ENCODE peak calls at places on chromosomes 6 and 20, in four cellular contexts. U is A549, B is HepG2, Q is GM12878. K is an unnamed sample.
A peak's percentile ranks its signal among the peaks of the same experiment; 100 is the strongest.

GRCh38 chr20:1478566-1478965 is 11.9 kb upstream of the NSFL1C start:
- DNase-seq in U (peak; percentile 75), B (no peak), Q (no peak), K (no peak)

GRCh38 chr20:32968833-32969241 is 35.4 kb downstream of the SUN5 start:
- DNase-seq in U (no peak), B (no peak), Q (no peak), K (no peak)

GRCh38 chr6:155641603-155642002 is 186.0 kb upstream of the NOX3 start:
- DNase-seq in U (no peak), B (no peak), Q (no peak), K (no peak)

GRCh38 chr6:30091577-30092381 is 16.2 kb upstream of the RNF39 start:
- DNase-seq in U (no peak), B (peak; percentile 30), Q (no peak), K (no peak)

GRCh38 chr6:160991411-160992322 is at the start of gene MAP3K4:
- DNase-seq in U (peak; percentile 53), B (peak; percentile 62), Q (no peak), K (peak; percentile 90)

GRCh38 chr6:26199057-26199772 is 112.0 kb downstream of the HFE start:
- DNase-seq in U (no peak), B (peak; percentile 97), Q (peak; percentile 99), K (peak; percentile 77)

GRCh38 chr6:33192105-33192646 is at the start of gene COL11A2:
- DNase-seq in U (no peak), B (no peak), Q (no peak), K (peak; percentile 73)

GRCh38 chr6:2818593-2818992 is 23.1 kb downstream of the SERPINB1 start:
- DNase-seq in U (no peak), B (no peak), Q (no peak), K (no peak)

DNA sequence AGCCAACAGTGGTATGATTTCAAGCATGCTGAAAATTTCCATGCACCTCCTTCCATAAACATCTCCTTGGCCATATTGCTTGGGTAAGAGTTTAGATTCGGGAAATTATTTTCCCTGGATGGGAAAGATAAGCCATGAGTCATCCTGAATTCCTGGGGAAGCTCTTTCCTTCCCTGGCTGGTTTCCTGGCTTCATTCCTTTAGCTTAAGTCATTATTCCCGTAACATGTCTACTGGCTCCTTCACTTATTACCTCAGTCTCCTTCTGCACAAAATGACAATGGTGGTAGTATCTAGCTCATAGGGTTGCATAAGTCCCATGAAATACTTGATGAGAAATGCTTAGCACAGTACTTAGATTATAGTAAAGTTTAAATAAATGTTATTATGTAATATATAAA is 27.6 kb downstream of the TINAG start:
- DNase-seq in U (peak; percentile 31), B (peak; percentile 1), Q (no peak), K (peak; percentile 0)
- TF ChIP-seq PBX3 in U (no peak), B (no peak), Q (no peak), K (peak; percentile 78)

DNA sequence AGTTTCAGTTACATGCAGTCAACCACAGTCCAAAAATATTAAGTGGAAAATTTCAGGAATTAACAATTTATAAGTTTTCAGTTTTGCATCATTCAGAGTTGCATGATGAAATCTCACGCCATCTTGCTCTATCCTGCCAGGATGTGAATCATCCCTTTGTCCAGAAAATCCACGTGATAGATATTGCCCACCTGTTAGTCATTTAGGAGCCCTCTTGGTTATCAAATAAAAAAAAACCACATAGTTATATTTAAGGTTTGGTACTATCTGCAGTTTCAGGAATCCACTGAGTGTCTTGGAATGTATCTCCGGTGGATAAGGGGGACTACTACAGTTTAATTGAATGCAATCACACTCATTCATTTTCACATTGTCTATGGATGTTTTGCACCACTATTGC is 1249.0 kb upstream of the CITED2 start:
- DNase-seq in U (no peak), B (no peak), Q (no peak), K (no peak)
- TF ChIP-seq PBX3 in U (no peak), B (no peak), Q (no peak), K (no peak)

GRCh38 chr6:116210316-116210715 is 43.6 kb downstream of the TSPYL4 start:
- DNase-seq in U (no peak), B (no peak), Q (no peak), K (no peak)

GRCh38 chr6:116215414-116215813 is 38.5 kb downstream of the TSPYL4 start:
- DNase-seq in U (no peak), B (no peak), Q (no peak), K (no peak)

GRCh38 chr6:116208056-116208785 is 45.7 kb downstream of the TSPYL4 start:
- DNase-seq in U (no peak), B (no peak), Q (no peak), K (no peak)

GRCh38 chr6:116206231-116206903 is 47.5 kb downstream of the TSPYL4 start:
- DNase-seq in U (no peak), B (no peak), Q (no peak), K (no peak)

GRCh38 chr6:116210750-116211425 is 43.0 kb downstream of the TSPYL4 start:
- DNase-seq in U (no peak), B (no peak), Q (no peak), K (no peak)
- TF ChIP-seq PBX3 in U (no peak), B (no peak), Q (no peak), K (no peak)

GRCh38 chr6:107822154-107823046 is 1.7 kb downstream of the SCML4 start:
- DNase-seq in U (no peak), B (no peak), Q (peak; percentile 21), K (no peak)
- TF ChIP-seq PBX3 in U (no peak), B (no peak), Q (no peak), K (no peak)

DNA sequence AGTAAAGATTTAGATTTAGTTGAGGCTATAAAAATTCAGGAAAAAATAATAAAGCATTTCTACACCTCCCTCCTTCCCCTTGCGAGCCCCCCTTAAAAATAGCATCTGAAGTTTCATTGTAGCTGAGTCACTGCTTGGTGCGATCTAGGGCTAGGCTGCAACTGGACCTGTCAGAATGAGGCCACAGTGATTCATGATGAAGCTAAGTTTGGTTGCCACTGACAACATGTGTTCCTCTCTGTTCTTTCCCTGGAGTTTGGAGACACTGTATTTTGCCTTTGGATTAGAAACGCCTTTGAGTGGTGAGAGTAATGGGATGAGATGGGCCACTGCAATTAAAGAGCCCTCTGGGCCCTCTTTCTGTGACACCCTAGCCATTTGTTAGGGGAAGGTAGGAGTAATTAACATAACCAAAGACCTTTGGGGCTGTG is 334.1 kb downstream of the NRN1 start:
- DNase-seq in U (peak; percentile 6), B (no peak), Q (no peak), K (no peak)
- TF ChIP-seq PBX3 in U (no peak), B (no peak), Q (no peak), K (peak; percentile 97)

GRCh38 chr20:3071266-3071609 is 182 bp upstream of the OXT start:
- DNase-seq in U (no peak), B (no peak), Q (no peak), K (no peak)

GRCh38 chr20:3072530-3073250 is 1.3 kb downstream of the OXT start:
- DNase-seq in U (no peak), B (no peak), Q (no peak), K (no peak)

GRCh38 chr20:3077618-3078134 is 6.3 kb downstream of the OXT start:
- DNase-seq in U (no peak), B (no peak), Q (no peak), K (no peak)

GRCh38 chr20:3071610-3072529 is at the start of gene OXT:
- DNase-seq in U (no peak), B (no peak), Q (no peak), K (no peak)

GRCh38 chr20:3074812-3075211 is 3.4 kb downstream of the OXT start:
- DNase-seq in U (no peak), B (no peak), Q (no peak), K (no peak)
- TF ChIP-seq PBX3 in U (no peak), B (no peak), Q (no peak), K (no peak)

GRCh38 chr6:51856508-51856907 is 230.9 kb downstream of the PKHD1 start:
- DNase-seq in U (no peak), B (no peak), Q (no peak), K (no peak)

GRCh38 chr6:51854876-51855275 is 232.5 kb downstream of the PKHD1 start:
- DNase-seq in U (no peak), B (no peak), Q (no peak), K (no peak)

GRCh38 chr6:51857134-51857533 is 230.3 kb downstream of the PKHD1 start:
- DNase-seq in U (no peak), B (no peak), Q (no peak), K (no peak)

GRCh38 chr6:51854347-51854746 is 233.1 kb downstream of the PKHD1 start:
- DNase-seq in U (no peak), B (no peak), Q (no peak), K (no peak)

DNA sequence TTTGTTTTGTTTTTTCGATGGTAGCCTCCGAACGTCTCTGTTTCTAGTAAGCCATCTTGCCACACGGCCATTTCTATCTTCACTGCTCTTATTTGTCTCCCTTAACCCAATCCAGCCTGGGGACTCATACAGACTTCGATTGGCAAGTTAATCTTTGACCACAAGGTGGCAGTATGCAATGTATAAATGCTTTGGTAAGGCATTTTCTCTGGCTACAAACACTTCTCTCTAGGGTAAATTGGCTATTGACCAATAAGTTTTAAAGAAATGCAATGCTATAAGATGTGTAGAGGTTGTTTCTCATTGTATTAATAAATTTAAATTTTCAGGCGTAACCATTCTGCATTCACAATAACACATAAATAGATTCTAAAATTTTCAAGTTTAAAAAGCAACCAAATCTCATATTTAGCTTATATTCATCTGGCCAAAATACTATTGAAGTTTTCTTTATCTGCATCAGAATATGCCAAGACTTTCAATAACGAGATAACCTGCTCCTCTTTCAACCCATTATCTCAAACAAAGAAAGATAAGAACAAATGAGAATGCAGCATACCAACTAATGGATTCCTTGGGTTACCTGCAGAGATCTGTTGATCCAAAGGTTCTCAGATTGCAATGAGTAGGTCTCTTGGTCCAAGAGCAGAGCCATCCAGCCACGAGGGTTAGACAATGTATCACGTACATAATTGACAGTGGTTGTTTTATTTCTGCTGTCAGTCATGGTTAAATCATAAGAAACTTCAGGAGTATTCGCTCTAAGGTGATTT is 231.9 kb downstream of the PKHD1 start:
- DNase-seq in U (peak; percentile 8), B (peak; percentile 79), Q (peak; percentile 11), K (peak; percentile 42)
- TF ChIP-seq PBX3 in U (no peak), B (no peak), Q (no peak), K (no peak)